ENCODE peak calls at places on chromosomes 13 and 19, in nine cellular contexts. A is sciatic nerve; I is HS-5; W is pancreas; O is T-helper 1 cell; U is foreskin keratinocyte; Q is cardiac muscle cell; F is GOT3; T is activated CD4-positive, alpha-beta T cell treated with anti-CD3 and anti-CD28 coated beads for 48 hours. R is an unnamed sample.

GRCh38 chr19:35511337-35511736 is 2.1 kb downstream of the DMKN start:
- DNase-seq in A (no peak), I (no peak), W (no peak), O (no peak), U (no peak), Q (no peak), F (no peak), T (no peak), R (no peak)

GRCh38 chr13:39410089-39410901 is 192.7 kb downstream of the LHFPL6 start:
- DNase-seq in A (no peak), I (no peak), W (no peak), O (no peak), U (no peak), Q (peak; percentile 94), F (no peak), T (no peak), R (no peak)

GRCh38 chr19:7953060-7953459 is 9.6 kb upstream of the TIMM44 start:
- DNase-seq in A (no peak), I (no peak), W (no peak), O (no peak), U (peak; percentile 75), Q (peak; percentile 81), F (no peak), T (no peak), R (peak; percentile 11)

GRCh38 chr13:109000207-109000606 is 370.8 kb downstream of the MYO16 start:
- DNase-seq in A (no peak), I (no peak), W (no peak), O (no peak), U (no peak), Q (no peak), F (no peak), T (no peak), R (no peak)

GRCh38 chr13:66563076-66563475 is 667.1 kb downstream of the PCDH9 start:
- DNase-seq in A (no peak), I (no peak), W (no peak), O (no peak), U (no peak), Q (no peak), F (no peak), T (no peak), R (no peak)

GRCh38 chr13:106649495-106649894 is 81.6 kb upstream of the ARGLU1 start:
- DNase-seq in A (no peak), I (no peak), W (no peak), O (no peak), U (peak; percentile 68), Q (peak; percentile 0), F (no peak), T (no peak), R (peak; percentile 0)

GRCh38 chr13:103973740-103974139 is 907.5 kb upstream of the SLC10A2 start:
- DNase-seq in A (no peak), I (no peak), W (no peak), O (no peak), U (no peak), Q (no peak), F (no peak), T (no peak), R (no peak)

GRCh38 chr19:955803-956746 is 28.1 kb upstream of the WDR18 start:
- DNase-seq in A (no peak), I (no peak), W (peak; percentile 60), O (no peak), U (no peak), Q (no peak), F (no peak), T (no peak), R (no peak)

GRCh38 chr19:48190288-48191284 is 20.1 kb downstream of the ZSWIM9 start:
- DNase-seq in A (peak; percentile 50), I (no peak), W (peak; percentile 71), O (no peak), U (peak; percentile 91), Q (peak; percentile 79), F (no peak), T (peak; percentile 59), R (peak; percentile 18)

GRCh38 chr13:86569119-86569518 is 769.9 kb upstream of the SLITRK6 start:
- DNase-seq in A (no peak), I (no peak), W (no peak), O (no peak), U (no peak), Q (no peak), F (no peak), T (no peak), R (no peak)

GRCh38 chr13:43227721-43228120 is 204.3 kb downstream of the DNAJC15 start:
- DNase-seq in A (no peak), I (no peak), W (no peak), O (no peak), U (peak; percentile 1), Q (peak; percentile 13), F (no peak), T (no peak), R (peak; percentile 82)

GRCh38 chr13:109712187-109712601 is 74.2 kb downstream of the IRS2 start:
- DNase-seq in A (no peak), I (no peak), W (no peak), O (no peak), U (no peak), Q (no peak), F (no peak), T (no peak), R (no peak)

GRCh38 chr13:40087021-40088002 is 431.9 kb downstream of the COG6 start:
- DNase-seq in A (no peak), I (no peak), W (no peak), O (no peak), U (peak; percentile 55), Q (no peak), F (no peak), T (no peak), R (no peak)

GRCh38 chr13:109479991-109480696 is 306.2 kb downstream of the IRS2 start:
- DNase-seq in A (no peak), I (no peak), W (peak; percentile 19), O (no peak), U (peak; percentile 4), Q (peak; percentile 69), F (no peak), T (no peak), R (no peak)

GRCh38 chr19:16814526-16815100 is 14.6 kb upstream of the SIN3B start:
- DNase-seq in A (no peak), I (no peak), W (no peak), O (no peak), U (peak; percentile 71), Q (peak; percentile 48), F (no peak), T (no peak), R (no peak)

GRCh38 chr13:108342369-108343289 is 73.1 kb downstream of the TNFSF13B start:
- DNase-seq in A (no peak), I (no peak), W (no peak), O (no peak), U (peak; percentile 17), Q (peak; percentile 42), F (no peak), T (no peak), R (peak; percentile 1)

GRCh38 chr13:47100214-47100853 is 203.5 kb upstream of the HTR2A start:
- DNase-seq in A (no peak), I (no peak), W (no peak), O (no peak), U (no peak), Q (no peak), F (no peak), T (no peak), R (no peak)

GRCh38 chr13:45542391-45542790 is 73.1 kb downstream of the ERICH6B start:
- DNase-seq in A (no peak), I (no peak), W (no peak), O (no peak), U (no peak), Q (no peak), F (no peak), T (no peak), R (no peak)

GRCh38 chr19:53991224-53992113 is at the start of gene CACNG6:
- DNase-seq in A (no peak), I (no peak), W (no peak), O (no peak), U (no peak), Q (peak; percentile 60), F (no peak), T (no peak), R (no peak)

GRCh38 chr19:41872384-41872774 is 4.7 kb upstream of the CD79A start:
- DNase-seq in A (no peak), I (no peak), W (no peak), O (no peak), U (peak; percentile 17), Q (no peak), F (no peak), T (no peak), R (no peak)

GRCh38 chr19:47779524-47780214 is 1.2 kb downstream of the SELENOW start:
- DNase-seq in A (peak; percentile 75), I (no peak), W (peak; percentile 39), O (no peak), U (no peak), Q (no peak), F (no peak), T (no peak), R (no peak)

GRCh38 chr19:23527797-23528196 is 132.5 kb upstream of the ZNF91 start:
- DNase-seq in A (no peak), I (no peak), W (no peak), O (no peak), U (peak; percentile 39), Q (no peak), F (no peak), T (peak; percentile 1), R (peak; percentile 64)

GRCh38 chr13:101681834-101682233 is 229.4 kb downstream of the ITGBL1 start:
- DNase-seq in A (no peak), I (no peak), W (no peak), O (no peak), U (no peak), Q (no peak), F (no peak), T (no peak), R (no peak)

GRCh38 chr13:110916671-110917142 is 1.8 kb upstream of the ANKRD10 start:
- DNase-seq in A (no peak), I (peak; percentile 20), W (no peak), O (no peak), U (peak; percentile 31), Q (peak; percentile 80), F (no peak), T (no peak), R (peak; percentile 81)

GRCh38 chr13:53946500-53946899 is 917.9 kb downstream of the OLFM4 start:
- DNase-seq in A (no peak), I (no peak), W (no peak), O (no peak), U (no peak), Q (no peak), F (no peak), T (no peak), R (no peak)

GRCh38 chr13:60047943-60048342 is 115.8 kb downstream of the DIAPH3 start:
- DNase-seq in A (no peak), I (no peak), W (no peak), O (no peak), U (peak; percentile 26), Q (peak; percentile 10), F (no peak), T (no peak), R (no peak)

GRCh38 chr13:93736909-93737308 is 510.3 kb downstream of the GPC6 start:
- DNase-seq in A (no peak), I (no peak), W (no peak), O (no peak), U (no peak), Q (no peak), F (no peak), T (no peak), R (no peak)

GRCh38 chr13:47976325-47976724 is 24.7 kb downstream of the SUCLA2 start:
- DNase-seq in A (no peak), I (no peak), W (no peak), O (no peak), U (no peak), Q (peak; percentile 58), F (no peak), T (no peak), R (peak; percentile 1)

GRCh38 chr13:61040180-61040579 is 375.5 kb downstream of the PCDH20 start:
- DNase-seq in A (no peak), I (no peak), W (no peak), O (no peak), U (no peak), Q (no peak), F (no peak), T (no peak), R (no peak)

GRCh38 chr13:73138967-73139491 is 80.2 kb downstream of the KLF5 start:
- DNase-seq in A (no peak), I (no peak), W (no peak), O (no peak), U (no peak), Q (no peak), F (no peak), T (no peak), R (no peak)

GRCh38 chr13:106230450-106230849 is 305.0 kb downstream of the EFNB2 start:
- DNase-seq in A (no peak), I (peak; percentile 1), W (no peak), O (no peak), U (peak; percentile 64), Q (peak; percentile 29), F (no peak), T (no peak), R (peak; percentile 50)

R was measured in RPMI7951.